ENCODE peak calls at places on chromosomes 5 and 9, in four cellular contexts. D is GM23338, R is mammary epithelial cell, Q is fibroblast of lung. N is an unnamed sample.
A peak's percentile ranks its signal among the peaks of the same experiment; 100 is the strongest.

GRCh38 chr9:125911861-125912260 is 164.7 kb downstream of the PBX3 start:
- DNase-seq in D (no peak), R (no peak), Q (peak; percentile 77), N (no peak)

GRCh38 chr9:27939186-27939585 is 365.9 kb upstream of the C9orf72 start:
- DNase-seq in D (no peak), R (no peak), Q (no peak), N (no peak)

GRCh38 chr9:21029661-21030060 is 1.8 kb downstream of the HACD4 start:
- DNase-seq in D (no peak), R (no peak), Q (no peak), N (no peak)

GRCh38 chr5:154429341-154429740 is 16.5 kb upstream of the SAP30L start:
- DNase-seq in D (no peak), R (no peak), Q (no peak), N (no peak)

GRCh38 chr9:86600291-86600690 is 246.1 kb upstream of the TUT7 start:
- DNase-seq in D (no peak), R (peak; percentile 68), Q (peak; percentile 17), N (peak; percentile 69)

GRCh38 chr9:133613396-133613795 is 4.2 kb upstream of the FAM163B start:
- DNase-seq in D (no peak), R (no peak), Q (no peak), N (no peak)

GRCh38 chr9:38083858-38084555 is 15.0 kb upstream of the SHB start:
- DNase-seq in D (no peak), R (peak; percentile 18), Q (peak; percentile 49), N (no peak)

GRCh38 chr5:77546-77945 is 14.4 kb upstream of the PLEKHG4B start:
- DNase-seq in D (no peak), R (no peak), Q (no peak), N (no peak)

GRCh38 chr9:88544245-88544644 is 9.3 kb downstream of the NXNL2 start:
- DNase-seq in D (peak; percentile 22), R (no peak), Q (no peak), N (no peak)

GRCh38 chr5:143395638-143396352 is 7.7 kb downstream of the NR3C1 start:
- DNase-seq in D (no peak), R (peak; percentile 58), Q (no peak), N (no peak)

GRCh38 chr9:135267410-135267809 is 179.9 kb downstream of the OLFM1 start:
- DNase-seq in D (no peak), R (no peak), Q (no peak), N (no peak)

GRCh38 chr9:135265931-135266330 is 178.5 kb downstream of the OLFM1 start:
- DNase-seq in D (no peak), R (no peak), Q (no peak), N (no peak)

GRCh38 chr9:135269912-135270630 is 182.6 kb downstream of the OLFM1 start:
- DNase-seq in D (no peak), R (no peak), Q (no peak), N (no peak)

GRCh38 chr9:135272608-135273007 is 185.1 kb downstream of the OLFM1 start:
- DNase-seq in D (no peak), R (no peak), Q (no peak), N (no peak)

DNA sequence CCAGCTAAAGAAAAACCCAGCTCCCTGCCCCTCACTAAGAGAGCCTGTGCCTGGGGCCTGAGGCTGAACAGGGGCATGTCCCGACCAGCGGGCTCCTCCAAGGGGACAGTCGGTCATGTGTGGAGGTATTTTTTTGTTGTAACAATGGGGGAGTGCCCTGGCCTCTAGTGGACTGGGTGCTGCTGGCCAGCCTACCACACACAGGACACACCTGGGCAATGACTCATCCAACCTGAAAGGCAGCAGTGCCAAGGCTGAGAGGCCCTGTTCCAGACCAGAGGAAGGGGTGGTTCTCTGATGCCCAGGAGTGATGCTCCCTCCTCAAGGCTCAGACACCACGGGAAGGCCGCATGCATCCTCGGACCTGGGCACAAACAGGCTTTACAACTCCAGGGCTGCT is 181.5 kb downstream of the OLFM1 start:
- DNase-seq in D (no peak), R (peak; percentile 21), Q (no peak), N (no peak)
- H3K4me1 ChIP-seq in D (no peaks in the 10 kb centered on the region), R (no peaks in the 10 kb centered on the region), Q (no peaks in the 10 kb centered on the region), N (peaks cover 50% of the 10 kb centered on the region)

GRCh38 chr5:124746916-124747769 is 704 bp upstream of the ZNF608 start:
- DNase-seq in D (peak; percentile 95), R (peak; percentile 65), Q (peak; percentile 93), N (peak; percentile 84)
- TF ChIP-seq EZH2 in D (no peak), R (no peak), Q (no peak), N (no peak)

GRCh38 chr5:151081426-151082273 is 816 bp upstream of the TNIP1 start:
- DNase-seq in D (no peak), R (no peak), Q (no peak), N (no peak)
- H3K4me1 ChIP-seq in D (peaks cover 17% of the 10 kb centered on the region), R (peaks cover 66% of the 10 kb centered on the region), Q (peaks cover 15% of the 10 kb centered on the region), N (peaks cover 5% of the 10 kb centered on the region)

GRCh38 chr9:33818167-33818831 is 1.3 kb downstream of the UBE2R2 start:
- DNase-seq in D (no peak), R (peak; percentile 26), Q (no peak), N (no peak)
- TF ChIP-seq EZH2 in D (no peak), R (no peak), Q (no peak), N (no peak)

DNA sequence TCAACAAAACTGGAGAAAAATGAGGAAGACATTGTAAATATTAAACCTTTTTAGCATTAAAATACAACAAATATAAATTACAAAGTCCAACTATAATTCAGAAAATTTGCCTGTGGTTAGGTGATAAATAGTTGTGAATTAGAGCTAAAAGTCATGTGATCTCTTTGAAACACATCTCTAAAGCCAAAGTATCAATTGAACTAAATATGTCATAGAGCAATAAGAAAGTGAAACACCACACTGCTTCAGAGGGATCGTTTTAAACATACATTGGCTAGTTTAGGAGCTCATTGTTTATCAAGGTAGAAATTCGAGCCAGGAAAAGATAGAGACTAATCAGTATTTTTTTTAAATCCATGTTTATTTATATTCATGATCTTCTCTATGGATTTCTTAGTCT is 606.3 kb upstream of the ITGA1 start:
- DNase-seq in D (no peak), R (no peak), Q (no peak), N (no peak)
- H3K4me1 ChIP-seq in D (no peaks in the 10 kb centered on the region), R (no peaks in the 10 kb centered on the region), Q (no peaks in the 10 kb centered on the region), N (peaks cover 3% of the 10 kb centered on the region)

DNA sequence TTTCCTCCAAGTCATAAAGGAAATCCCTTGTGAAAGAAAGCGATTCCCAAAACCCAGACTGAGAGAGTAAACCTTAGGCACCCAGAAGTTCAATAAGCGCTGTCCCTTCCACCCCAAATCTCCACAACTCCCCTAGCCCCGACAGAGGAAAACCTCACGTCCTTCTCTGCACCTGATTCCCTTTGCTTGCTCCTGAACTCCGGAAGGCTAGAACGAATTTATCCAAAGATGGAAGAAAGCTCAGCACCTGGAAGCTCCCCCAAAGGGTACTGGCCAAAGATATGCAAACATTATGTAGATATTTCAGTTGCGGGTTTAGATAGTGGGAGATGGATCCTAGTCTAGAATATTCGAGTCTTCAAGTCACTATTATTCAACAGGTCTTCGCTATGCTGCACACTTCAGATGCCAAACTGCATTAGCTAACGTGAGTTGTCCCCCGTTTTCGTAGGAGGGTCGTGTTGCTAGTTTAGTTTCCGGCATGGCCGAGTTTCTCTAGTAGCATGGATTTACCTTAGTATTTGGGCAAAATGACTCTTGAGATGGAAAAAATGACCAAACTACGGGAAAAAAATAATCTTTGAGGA is 27.7 kb downstream of the NR2F1 start:
- DNase-seq in D (peak; percentile 60), R (no peak), Q (no peak), N (no peak)
- TF ChIP-seq EZH2 in D (peak; percentile 92), R (peak; percentile 95), Q (peak; percentile 28), N (peak; percentile 19)

DNA sequence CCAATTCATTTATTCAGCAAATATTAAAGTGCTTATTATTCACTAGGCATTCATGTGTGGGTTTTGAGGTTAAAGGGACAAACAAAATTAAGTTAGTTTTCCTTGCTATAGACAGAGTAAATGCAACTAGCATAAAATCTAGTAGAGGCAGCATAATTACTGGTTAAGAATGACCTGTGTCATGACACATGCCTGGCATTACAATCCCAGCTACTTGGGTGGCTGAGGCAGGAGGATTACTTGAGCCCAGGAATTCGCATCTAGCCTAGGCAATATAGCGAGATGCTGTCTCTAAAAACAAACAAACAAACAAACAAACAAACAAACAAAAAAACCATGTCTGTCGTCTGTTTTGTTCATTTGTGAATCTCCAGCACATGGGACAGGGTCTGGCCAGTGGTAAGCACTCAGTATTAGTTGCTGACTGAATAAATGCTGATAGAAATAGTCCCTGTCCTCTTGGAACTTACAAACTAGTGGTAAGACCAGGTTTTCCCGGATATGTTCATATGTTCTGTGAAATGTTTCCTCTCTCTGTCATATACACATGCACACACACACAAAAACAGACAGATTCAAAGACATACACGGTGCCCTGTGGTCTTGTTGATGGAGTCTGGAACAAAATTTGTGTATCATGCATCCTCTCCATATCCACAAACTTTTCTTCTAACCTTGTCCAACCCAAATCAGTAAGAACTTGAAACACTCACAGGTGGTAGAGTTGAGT is 41.8 kb upstream of the TNFAIP8 start:
- DNase-seq in D (no peak), R (no peak), Q (no peak), N (no peak)
- H3K4me1 ChIP-seq in D (no peaks in the 10 kb centered on the region), R (peaks cover 14% of the 10 kb centered on the region), Q (peaks cover 3% of the 10 kb centered on the region), N (peaks cover 10% of the 10 kb centered on the region)

GRCh38 chr5:135543151-135543818 is 7.5 kb upstream of the NEUROG1 start:
- DNase-seq in D (peak; percentile 64), R (no peak), Q (no peak), N (no peak)
- TF ChIP-seq EZH2 in D (peak; percentile 75), R (no peak), Q (peak; percentile 66), N (peak; percentile 71)